ENCODE peak calls at places on chromosome 15, in ten cellular contexts. Z is stomach, U is left lung, M is endodermal cell, Q is ovary, Y is uterus, X is brain microvascular endothelial cell, T is K562, W is body of pancreas, F is sigmoid colon. I is an unnamed sample. For H3K36me3, the result is how much of the 10 kb centered on the place peaks cover.

GRCh38 chr15:91099616-91100560 is at the start of gene SV2B:
- DNase-seq in Z (peak), U (peak), M (peak), Q (no peak), Y (no peak), X (peak), T (no peak), W (peak), F (no peak), I (peak)

GRCh38 chr15:33535135-33535534 is 224.4 kb downstream of the RYR3 start:
- DNase-seq in Z (no peak), U (no peak), M (no peak), Q (no peak), Y (peak), X (no peak), T (no peak), W (no peak), F (no peak), I (no peak)

GRCh38 chr15:76299786-76300185 is 11.5 kb downstream of the ETFA start:
- DNase-seq in Z (no peak), U (no peak), M (no peak), Q (no peak), Y (no peak), X (no peak), T (no peak), W (no peak), F (no peak), I (no peak)

GRCh38 chr15:96347181-96348111 is 16.9 kb downstream of the NR2F2 start:
- DNase-seq in Z (no peak), U (no peak), M (peak), Q (peak), Y (peak), X (peak), T (peak), W (no peak), F (no peak), I (no peak)

GRCh38 chr15:32982001-32982400 is 212.5 kb downstream of the FMN1 start:
- DNase-seq in Z (no peak), U (no peak), M (no peak), Q (no peak), Y (no peak), X (no peak), T (no peak), W (no peak), F (no peak), I (no peak)

GRCh38 chr15:77554306-77555080 is 78.2 kb downstream of the LINGO1 start:
- DNase-seq in Z (no peak), U (peak), M (no peak), Q (no peak), Y (no peak), X (no peak), T (no peak), W (no peak), F (no peak), I (peak)

GRCh38 chr15:51380999-51381806 is 39.7 kb downstream of the GLDN start:
- DNase-seq in Z (peak), U (no peak), M (peak), Q (no peak), Y (peak), X (peak), T (peak), W (peak), F (peak), I (peak)

GRCh38 chr15:90315276-90315982 is 36.7 kb upstream of the ZNF774 start:
- DNase-seq in Z (peak), U (no peak), M (no peak), Q (peak), Y (peak), X (no peak), T (no peak), W (peak), F (peak), I (no peak)

GRCh38 chr15:49110158-49110944 is 45.0 kb downstream of the COPS2 start:
- DNase-seq in Z (no peak), U (no peak), M (peak), Q (no peak), Y (no peak), X (no peak), T (no peak), W (no peak), F (no peak), I (no peak)

GRCh38 chr15:69757186-69757585 is 304.6 kb downstream of the RPLP1 start:
- DNase-seq in Z (no peak), U (no peak), M (no peak), Q (no peak), Y (no peak), X (no peak), T (no peak), W (no peak), F (no peak), I (no peak)

GRCh38 chr15:71760852-71761251 is 49.5 kb upstream of the NR2E3 start:
- DNase-seq in Z (no peak), U (no peak), M (no peak), Q (no peak), Y (no peak), X (no peak), T (no peak), W (no peak), F (no peak), I (no peak)
- H3K36me3 ChIP-seq in Z (under half), U (under half), M (under half), Q (under half), Y (under half), X (under half), T (under half), W (under half), F (under half), I (under half)

GRCh38 chr15:66655511-66655910 is 46.5 kb upstream of the SMAD6 start:
- DNase-seq in Z (no peak), U (no peak), M (peak), Q (no peak), Y (no peak), X (no peak), T (no peak), W (no peak), F (no peak), I (no peak)

GRCh38 chr15:66658855-66659254 is 43.2 kb upstream of the SMAD6 start:
- DNase-seq in Z (no peak), U (no peak), M (no peak), Q (no peak), Y (no peak), X (no peak), T (no peak), W (no peak), F (no peak), I (no peak)

GRCh38 chr15:66658057-66658456 is 44.0 kb upstream of the SMAD6 start:
- DNase-seq in Z (no peak), U (no peak), M (no peak), Q (no peak), Y (no peak), X (no peak), T (no peak), W (no peak), F (no peak), I (no peak)

GRCh38 chr15:66655997-66656396 is 46.0 kb upstream of the SMAD6 start:
- DNase-seq in Z (no peak), U (no peak), M (no peak), Q (no peak), Y (no peak), X (no peak), T (no peak), W (no peak), F (no peak), I (no peak)

GRCh38 chr15:66657062-66658020 is 44.7 kb upstream of the SMAD6 start:
- DNase-seq in Z (no peak), U (no peak), M (peak), Q (no peak), Y (no peak), X (no peak), T (no peak), W (no peak), F (no peak), I (no peak)
- H3K27ac ChIP-seq in Z (peak), U (peak), M (peak), Q (no peak), Y (no peak), X (no peak), T (peak), W (no peak), F (no peak), I (no peak)

GRCh38 chr15:60972866-60973265 is 256.2 kb downstream of the RORA start:
- DNase-seq in Z (no peak), U (no peak), M (no peak), Q (no peak), Y (no peak), X (peak), T (peak), W (no peak), F (no peak), I (no peak)
- TF ChIP-seq CTCF in Z (no peak), U (no peak), M (no peak), Q (no peak), Y (no peak), X (no peak), T (no peak), W (no peak), F (no peak), I (no peak)

DNA sequence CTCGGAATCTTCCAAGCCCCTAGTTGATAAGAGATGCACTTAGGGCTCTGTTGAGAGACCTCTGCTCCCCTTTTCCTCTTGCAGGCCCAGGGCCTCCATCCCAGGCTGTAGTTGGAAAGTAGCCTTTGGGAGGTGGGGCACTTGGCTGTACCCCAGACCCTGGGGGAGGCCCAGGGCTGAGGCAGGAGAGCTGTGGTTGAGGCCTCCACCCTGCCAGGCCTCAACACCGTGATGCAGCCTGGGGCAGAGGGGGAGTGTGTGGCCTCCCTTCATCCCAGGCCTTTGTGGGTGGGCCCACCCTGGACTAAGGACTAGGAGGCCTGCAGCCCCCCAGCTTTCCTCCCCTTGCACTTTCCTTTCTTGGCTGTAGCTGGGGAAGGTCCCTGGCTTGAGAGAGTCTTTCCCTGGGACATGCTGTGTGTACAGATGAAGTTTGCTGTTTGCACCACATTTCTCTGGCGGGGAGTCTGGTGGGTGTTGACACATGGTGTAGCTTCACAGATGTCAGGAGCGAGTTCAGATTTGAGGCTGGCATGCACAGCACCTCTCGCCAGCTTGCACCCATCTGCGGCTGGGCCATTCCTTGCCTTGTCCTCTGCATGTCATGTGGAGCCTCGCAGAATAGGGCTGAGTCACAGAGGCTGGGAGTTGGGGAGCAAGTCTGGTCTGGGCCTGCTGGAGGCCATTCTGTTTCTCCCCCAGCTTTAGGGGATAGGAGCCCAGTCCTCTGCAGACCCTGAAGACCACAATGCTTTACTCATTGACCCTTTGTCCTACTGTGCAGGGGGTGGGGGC is 13.7 kb downstream of the PLEKHO2 start:
- DNase-seq in Z (no peak), U (no peak), M (peak), Q (no peak), Y (no peak), X (no peak), T (no peak), W (no peak), F (peak), I (no peak)
- H3K36me3 ChIP-seq in Z (half or more), U (half or more), M (under half), Q (under half), Y (under half), X (under half), T (half or more), W (under half), F (under half), I (under half)

GRCh38 chr15:63380828-63381282 is 791 bp downstream of the CA12 start:
- DNase-seq in Z (no peak), U (no peak), M (no peak), Q (no peak), Y (no peak), X (no peak), T (no peak), W (peak), F (no peak), I (no peak)
- H3K27ac ChIP-seq in Z (no peak), U (no peak), M (no peak), Q (no peak), Y (peak), X (no peak), T (no peak), W (peak), F (no peak), I (no peak)

GRCh38 chr15:88814393-88814792 is 11.2 kb downstream of the ACAN start:
- DNase-seq in Z (no peak), U (no peak), M (no peak), Q (no peak), Y (no peak), X (no peak), T (peak), W (no peak), F (no peak), I (no peak)
- TF ChIP-seq CTCF in Z (no peak), U (no peak), M (no peak), Q (no peak), Y (no peak), X (no peak), T (peak), W (no peak), F (no peak), I (no peak)

GRCh38 chr15:40204100-40204499 is 34.8 kb upstream of the PAK6 start:
- DNase-seq in Z (no peak), U (no peak), M (no peak), Q (no peak), Y (no peak), X (no peak), T (no peak), W (no peak), F (no peak), I (no peak)
- H3K36me3 ChIP-seq in Z (under half), U (under half), M (half or more), Q (under half), Y (under half), X (under half), T (half or more), W (under half), F (under half), I (half or more)

GRCh38 chr15:74007820-74008371 is 13.4 kb downstream of the PML start:
- DNase-seq in Z (no peak), U (no peak), M (no peak), Q (no peak), Y (no peak), X (no peak), T (no peak), W (no peak), F (no peak), I (no peak)

GRCh38 chr15:74006774-74007639 is 12.5 kb downstream of the PML start:
- DNase-seq in Z (no peak), U (no peak), M (no peak), Q (no peak), Y (peak), X (no peak), T (no peak), W (no peak), F (peak), I (no peak)

GRCh38 chr15:74011610-74012009 is 17.1 kb downstream of the PML start:
- DNase-seq in Z (peak), U (no peak), M (no peak), Q (peak), Y (peak), X (no peak), T (no peak), W (no peak), F (peak), I (no peak)

GRCh38 chr15:74010929-74011540 is 16.5 kb downstream of the PML start:
- DNase-seq in Z (no peak), U (no peak), M (no peak), Q (no peak), Y (no peak), X (no peak), T (no peak), W (no peak), F (no peak), I (no peak)

DNA sequence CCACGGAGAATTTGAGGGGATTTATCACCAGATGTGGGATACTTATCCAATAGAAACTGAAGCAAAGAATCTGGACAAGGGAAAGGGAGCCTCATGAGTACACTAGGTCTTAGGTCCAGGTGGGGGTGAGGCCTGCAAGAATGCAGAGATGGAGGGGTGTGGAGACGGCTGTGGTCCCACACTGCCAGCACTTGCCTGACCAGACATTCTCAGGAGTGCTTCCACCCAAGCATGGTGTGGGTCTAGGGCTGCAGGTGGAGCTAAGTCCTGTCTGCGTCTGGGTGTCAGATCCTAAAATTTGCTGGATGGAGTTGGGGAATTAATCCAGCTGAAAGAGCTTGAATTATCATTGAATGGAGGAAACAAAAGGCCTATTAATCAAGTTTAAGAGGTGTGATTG is 14.4 kb downstream of the PML start:
- DNase-seq in Z (no peak), U (no peak), M (no peak), Q (no peak), Y (no peak), X (no peak), T (no peak), W (no peak), F (no peak), I (no peak)
- H3K27ac ChIP-seq in Z (peak), U (peak), M (no peak), Q (no peak), Y (peak), X (no peak), T (no peak), W (no peak), F (peak), I (no peak)